ENCODE peak calls at places on chromosomes 12 and 14, in four cellular contexts. N is IMR-90, P is H9, X is H1. Q is an unnamed sample.

GRCh38 chr12:102833687-102834435 is 83.2 kb downstream of the PAH start:
- DNase-seq in N (no peak), P (peak), X (peak), Q (peak)

GRCh38 chr14:70716958-70717357 is 75.2 kb downstream of the TTC9 start:
- DNase-seq in N (no peak), P (no peak), X (no peak), Q (peak)

GRCh38 chr12:115149685-115150378 is 465.9 kb upstream of the TBX3 start:
- DNase-seq in N (peak), P (no peak), X (no peak), Q (no peak)

GRCh38 chr14:67269338-67270060 is 28.3 kb downstream of the PALS1 start:
- DNase-seq in N (peak), P (no peak), X (no peak), Q (peak)

GRCh38 chr12:18752947-18753346 is 15.0 kb downstream of the CAPZA3 start:
- DNase-seq in N (no peak), P (peak), X (no peak), Q (peak)

GRCh38 chr14:40318211-40318719 is 886.0 kb upstream of the FBXO33 start:
- DNase-seq in N (no peak), P (peak), X (no peak), Q (peak)

GRCh38 chr12:132162508-132163031 is 18.3 kb downstream of the NOC4L start:
- DNase-seq in N (peak), P (no peak), X (no peak), Q (no peak)

GRCh38 chr12:53079226-53080117 is at the start of gene SPRYD3:
- DNase-seq in N (peak), P (peak), X (peak), Q (peak)

GRCh38 chr14:105204931-105205717 is 24.0 kb upstream of the NUDT14 start:
- DNase-seq in N (no peak), P (no peak), X (no peak), Q (no peak)

GRCh38 chr12:20883288-20883687 is 72.8 kb downstream of the SLCO1B3 start:
- DNase-seq in N (no peak), P (no peak), X (no peak), Q (no peak)

GRCh38 chr12:50039151-50039835 is 14.0 kb upstream of the RACGAP1 start:
- DNase-seq in N (peak), P (peak), X (peak), Q (peak)

GRCh38 chr12:94813314-94813713 is 163.0 kb upstream of the TMCC3 start:
- DNase-seq in N (no peak), P (no peak), X (no peak), Q (no peak)

GRCh38 chr12:107992870-107993451 is 136.1 kb upstream of the WSCD2 start:
- DNase-seq in N (peak), P (peak), X (peak), Q (peak)

GRCh38 chr12:29783773-29784666 is at the start of gene TMTC1:
- DNase-seq in N (peak), P (peak), X (peak), Q (peak)

GRCh38 chr12:47992776-47993175 is 11.5 kb downstream of the COL2A1 start:
- DNase-seq in N (no peak), P (no peak), X (no peak), Q (no peak)

GRCh38 chr14:99004112-99004511 is 267.9 kb downstream of the BCL11B start:
- DNase-seq in N (no peak), P (no peak), X (no peak), Q (no peak)

GRCh38 chr12:91178139-91178561 is 4.5 kb downstream of the DCN start:
- DNase-seq in N (peak), P (no peak), X (no peak), Q (peak)

GRCh38 chr14:80388980-80389711 is 177.8 kb upstream of the DIO2 start:
- DNase-seq in N (peak), P (no peak), X (no peak), Q (peak)

GRCh38 chr14:25463475-25463874 is 413.5 kb upstream of the STXBP6 start:
- DNase-seq in N (no peak), P (no peak), X (no peak), Q (no peak)

GRCh38 chr12:88854260-88854659 is 274.0 kb upstream of the KITLG start:
- DNase-seq in N (peak), P (no peak), X (no peak), Q (peak)

GRCh38 chr14:29274890-29275651 is 508.5 kb downstream of the FOXG1 start:
- DNase-seq in N (no peak), P (no peak), X (no peak), Q (no peak)

GRCh38 chr12:95674631-95675030 is 115.9 kb downstream of the NTN4 start:
- DNase-seq in N (no peak), P (no peak), X (no peak), Q (no peak)

GRCh38 chr14:60204104-60204842 is 39.1 kb upstream of the DHRS7 start:
- DNase-seq in N (no peak), P (no peak), X (no peak), Q (no peak)

GRCh38 chr14:104289485-104289884 is 151.1 kb downstream of the KIF26A start:
- DNase-seq in N (no peak), P (peak), X (no peak), Q (no peak)

GRCh38 chr14:51458563-51458955 is 193.2 kb upstream of the FRMD6 start:
- DNase-seq in N (peak), P (no peak), X (no peak), Q (no peak)

GRCh38 chr14:74912801-74913200 is 10.3 kb downstream of the RPS6KL1 start:
- DNase-seq in N (no peak), P (no peak), X (no peak), Q (no peak)

GRCh38 chr14:80468331-80469122 is 257.2 kb upstream of the DIO2 start:
- DNase-seq in N (no peak), P (no peak), X (no peak), Q (peak)

GRCh38 chr14:65299837-65300236 is 112.7 kb upstream of the FUT8 start:
- DNase-seq in N (no peak), P (no peak), X (no peak), Q (peak)

GRCh38 chr12:131611416-131612091 is 99.3 kb upstream of the SFSWAP start:
- DNase-seq in N (no peak), P (no peak), X (no peak), Q (no peak)

GRCh38 chr12:109716512-109717389 is 3.1 kb downstream of the FAM222A start:
- DNase-seq in N (peak), P (no peak), X (no peak), Q (no peak)

GRCh38 chr12:122793685-122794106 is 19.3 kb downstream of the CCDC62 start:
- DNase-seq in N (peak), P (no peak), X (no peak), Q (peak)

GRCh38 chr14:97762386-97762785 is 965.2 kb downstream of the VRK1 start:
- DNase-seq in N (no peak), P (no peak), X (no peak), Q (peak)

GRCh38 chr12:19954163-19954562 is 414.2 kb upstream of the PDE3A start:
- DNase-seq in N (no peak), P (no peak), X (no peak), Q (no peak)

GRCh38 chr12:119594772-119595445 is 1.3 kb downstream of the TMEM233 start:
- DNase-seq in N (no peak), P (peak), X (peak), Q (peak)

GRCh38 chr12:78534311-78534710 is 330.3 kb upstream of the SYT1 start:
- DNase-seq in N (no peak), P (no peak), X (no peak), Q (no peak)

GRCh38 chr12:43856932-43857331 is 21.1 kb downstream of the TMEM117 start:
- DNase-seq in N (no peak), P (no peak), X (no peak), Q (no peak)

DNA sequence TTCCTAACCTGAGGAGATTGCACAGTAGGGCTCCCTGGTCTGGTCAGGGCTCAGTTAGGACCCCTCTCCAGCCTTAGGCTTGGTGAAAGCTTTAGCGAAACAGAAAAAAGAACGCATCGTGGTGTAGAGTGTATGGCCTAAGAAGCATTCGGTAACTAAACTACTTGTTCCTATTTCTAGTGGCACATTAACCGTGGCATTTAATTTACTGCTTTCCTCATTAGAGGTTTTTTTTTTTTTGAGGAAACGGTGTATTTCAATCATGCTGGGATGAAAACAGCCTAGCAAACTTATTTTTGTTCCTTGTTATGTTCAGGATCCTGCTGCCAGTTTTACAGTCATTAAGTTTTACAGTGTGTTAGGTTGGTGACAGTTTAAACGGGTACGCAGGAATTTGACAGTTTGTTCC is 516 bp upstream of the OSBPL8 start:
- DNase-seq in N (no peak), P (no peak), X (no peak), Q (no peak)
- H2BK5ac ChIP-seq in N (peak), P (no peak), X (peak), Q (peak)

DNA sequence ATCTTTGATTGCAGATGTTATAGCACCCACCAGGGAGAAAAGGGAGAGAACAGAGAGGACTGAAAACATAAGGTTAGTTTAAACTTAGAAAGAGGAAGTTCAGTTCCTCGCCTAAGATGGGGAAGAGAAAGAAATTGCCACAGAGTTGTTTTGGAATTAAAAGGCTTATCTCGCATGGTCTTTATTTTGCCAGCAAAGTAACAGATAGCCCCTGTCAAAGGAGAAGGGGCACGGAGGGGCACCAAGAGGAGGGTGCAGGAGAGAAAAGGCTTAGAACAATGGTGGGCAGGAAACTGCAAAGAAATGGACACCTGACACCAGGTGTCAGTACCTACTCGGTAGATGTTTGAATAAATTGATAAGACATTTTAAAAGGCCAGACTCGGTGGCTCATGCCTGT is 17.8 kb upstream of the OXA1L start:
- DNase-seq in N (no peak), P (no peak), X (no peak), Q (no peak)
- H4K5ac ChIP-seq in N (no peak), P (no peak), X (no peak), Q (no peak)

DNA sequence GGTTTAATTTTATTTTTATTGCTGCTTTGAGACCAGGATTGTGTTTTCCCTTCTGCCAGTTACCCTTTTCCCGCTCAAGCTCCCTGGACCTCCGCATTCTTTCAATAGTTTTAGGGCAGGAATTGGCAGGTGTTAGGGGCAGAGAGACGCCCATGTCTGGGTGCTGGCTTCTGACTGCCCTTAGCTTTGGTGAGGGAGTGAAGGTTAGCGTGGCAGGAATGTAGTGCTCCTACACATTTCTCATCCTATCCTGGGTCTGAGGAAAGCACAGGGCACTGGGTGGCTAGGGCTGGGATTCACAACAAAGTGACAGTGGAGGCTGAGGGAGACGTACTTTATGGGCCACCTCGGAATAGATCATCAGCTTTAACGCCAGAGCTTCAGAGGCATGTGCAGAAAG is 428.0 kb downstream of the ZFP36L1 start:
- DNase-seq in N (no peak), P (peak), X (no peak), Q (peak)
- H2AK5ac ChIP-seq in N (peak), P (no peak), X (no peak), Q (no peak)

GRCh38 chr12:14384783-14385638 is 19.5 kb downstream of the ATF7IP start:
- DNase-seq in N (peak), P (peak), X (peak), Q (peak)
- H2BK5ac ChIP-seq in N (peak), P (no peak), X (peak), Q (peak)

GRCh38 chr12:55019784-55020183 is at the start of gene NEUROD4:
- DNase-seq in N (peak), P (peak), X (peak), Q (peak)

DNA sequence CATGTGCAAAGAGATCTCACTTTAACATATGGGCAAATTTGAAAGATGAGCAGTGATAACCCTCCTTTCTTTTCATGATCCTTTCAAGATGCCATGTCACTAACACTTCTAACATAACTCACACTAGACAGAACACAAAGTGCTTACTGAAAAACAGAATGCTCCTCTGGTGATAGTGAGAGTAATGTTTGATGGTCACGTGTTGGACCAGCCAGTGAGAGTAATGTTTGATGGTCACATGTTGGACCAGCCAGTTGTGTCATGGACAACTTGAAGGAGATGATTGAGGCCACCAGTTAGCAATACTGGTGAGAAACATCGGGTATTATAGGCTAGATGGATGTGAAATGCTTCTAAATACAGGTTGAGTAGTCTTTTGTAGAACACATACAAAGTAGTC is 5.7 kb downstream of the NEUROD4 start:
- DNase-seq in N (no peak), P (no peak), X (no peak), Q (no peak)
- H4K5ac ChIP-seq in N (no peak), P (no peak), X (no peak), Q (no peak)

GRCh38 chr14:90558041-90558982 is 161.5 kb downstream of the CALM1 start:
- DNase-seq in N (no peak), P (no peak), X (no peak), Q (no peak)
- H2AK5ac ChIP-seq in N (no peak), P (no peak), X (no peak), Q (no peak)

GRCh38 chr12:124482901-124483799 is 84.3 kb downstream of the NCOR2 start:
- DNase-seq in N (no peak), P (no peak), X (no peak), Q (no peak)
- H2BK5ac ChIP-seq in N (no peak), P (no peak), X (no peak), Q (no peak)